ENCODE peak calls at places on chromosomes 11 and 22, in eight cellular contexts. U, S, O, B, P, R, G and A are unnamed samples.
A peak's percentile ranks its signal among the peaks of the same experiment; 100 is the strongest.

GRCh38 chr11:93984205-93984586 is 37.0 kb upstream of the HEPHL1 start:
- DNase-seq in O (no peak), S (no peak), P (no peak), R (no peak), B (no peak), U (no peak), G (no peak), A (no peak)

GRCh38 chr11:128343870-128344269 is 243.5 kb downstream of the ETS1 start:
- DNase-seq in R (no peak), G (no peak), S (no peak), U (no peak), O (no peak), B (no peak), P (no peak), A (no peak)

GRCh38 chr22:45296628-45297297 is 12.0 kb downstream of the UPK3A start:
- DNase-seq in O (no peak), G (no peak), U (no peak), R (no peak), P (no peak), S (no peak), B (peak; percentile 35), A (no peak)

GRCh38 chr22:19121631-19122142 is 525 bp downstream of the DGCR2 start:
- DNase-seq in U (peak; percentile 44), B (peak; percentile 52), R (peak; percentile 32), G (peak; percentile 84), O (peak; percentile 77), S (no peak), P (peak; percentile 48), A (peak; percentile 66)

GRCh38 chr22:22123118-22123959 is 121.2 kb upstream of the VPREB1 start:
- DNase-seq in U (no peak), R (no peak), G (no peak), B (no peak), S (no peak), O (no peak), P (no peak), A (no peak)

GRCh38 chr11:128555606-128556005 is 31.8 kb downstream of the ETS1 start:
- DNase-seq in S (no peak), O (no peak), P (no peak), G (no peak), U (no peak), R (no peak), B (no peak), A (no peak)

GRCh38 chr22:49929553-49929979 is 11.1 kb downstream of the CRELD2 start:
- DNase-seq in P (peak; percentile 71), O (peak; percentile 82), R (no peak), S (no peak), G (peak; percentile 86), U (peak; percentile 95), B (peak; percentile 89), A (peak; percentile 60)

GRCh38 chr22:50304528-50305392 is 2.7 kb downstream of the PLXNB2 start:
- DNase-seq in R (no peak), S (no peak), U (no peak), G (no peak), P (no peak), O (peak; percentile 80), B (no peak), A (no peak)

GRCh38 chr22:24871611-24872205 is 65.7 kb downstream of the SGSM1 start:
- DNase-seq in S (no peak), B (no peak), P (peak; percentile 41), O (no peak), R (no peak), U (no peak), G (no peak), A (no peak)

GRCh38 chr11:120811199-120811598 is 212.7 kb upstream of the TBCEL start:
- DNase-seq in B (no peak), P (no peak), U (no peak), O (no peak), G (no peak), S (no peak), R (no peak), A (no peak)

GRCh38 chr11:2393941-2394817 is 6.4 kb upstream of the TSSC4 start:
- DNase-seq in O (no peak), P (no peak), B (peak; percentile 78), R (no peak), G (no peak), U (peak; percentile 67), S (no peak), A (no peak)
- TF ChIP-seq CTCF in O (no peak), P (peak; percentile 15), B (peak; percentile 62), R (no peak), G (no peak), U (no peak), S (no peak), A (no peak)

DNA sequence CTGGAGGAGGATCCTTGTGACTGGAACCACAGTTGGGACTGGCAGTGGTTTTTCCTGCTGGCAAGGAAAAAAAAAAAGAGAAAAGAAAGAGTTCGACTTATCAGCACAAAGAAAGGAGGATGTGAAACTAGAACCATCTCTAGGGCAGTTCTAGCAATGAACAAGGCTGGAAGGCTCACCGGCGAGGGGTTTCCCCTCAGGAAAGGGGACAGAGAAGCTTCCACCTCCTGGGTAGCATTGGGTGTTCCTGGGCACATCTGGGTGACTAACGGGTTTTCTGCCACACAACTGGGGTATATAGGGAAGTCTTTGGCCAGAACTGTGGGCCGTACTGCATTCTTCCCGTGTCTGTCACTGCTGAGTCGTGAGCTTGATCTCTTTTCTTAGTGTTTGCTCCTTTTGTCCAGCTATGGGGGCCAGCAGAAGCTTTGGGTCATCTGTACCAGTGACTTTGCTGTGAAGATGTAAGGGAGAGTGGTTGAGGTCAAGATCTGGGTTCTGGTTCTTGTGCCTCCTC is 109.4 kb upstream of the OR4B1 start:
- DNase-seq in O (peak; percentile 70), G (no peak), R (no peak), S (no peak), B (peak; percentile 83), U (peak; percentile 63), P (peak; percentile 76), A (no peak)
- TF ChIP-seq CTCF in O (no peak), G (no peak), R (no peak), S (no peak), B (no peak), U (no peak), P (no peak), A (no peak)

DNA sequence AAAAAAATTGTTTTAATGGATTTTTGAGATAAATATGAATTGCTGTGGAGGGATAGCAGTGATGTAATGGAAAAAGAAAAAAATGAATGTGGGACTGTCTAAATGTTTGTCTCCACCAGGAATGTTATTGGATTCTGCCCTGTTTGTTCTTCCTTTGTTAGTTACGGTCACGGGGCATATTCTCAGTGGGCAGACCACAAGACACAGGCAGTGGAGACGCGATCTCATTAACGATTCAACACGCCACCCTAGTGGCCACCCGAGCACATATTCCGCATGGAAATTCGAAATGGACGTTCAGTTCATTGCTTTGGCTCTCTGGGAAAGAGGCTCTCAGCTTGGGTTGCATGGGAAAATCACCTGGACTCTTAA is 151.8 kb upstream of the TTC12 start:
- DNase-seq in G (no peak), P (no peak), R (no peak), B (no peak), O (no peak), S (no peak), U (no peak), A (no peak)
- TF ChIP-seq CTCF in G (peak; percentile 33), P (no peak), R (no peak), B (no peak), O (no peak), S (no peak), U (no peak), A (peak; percentile 36)

GRCh38 chr22:35037089-35037488 is 28.9 kb upstream of the ISX start:
- DNase-seq in B (peak; percentile 7), R (no peak), O (no peak), G (no peak), P (peak; percentile 13), U (no peak), S (no peak), A (no peak)
- TF ChIP-seq CTCF in B (peak; percentile 62), R (no peak), O (no peak), G (no peak), P (peak; percentile 44), U (no peak), S (no peak), A (no peak)

DNA sequence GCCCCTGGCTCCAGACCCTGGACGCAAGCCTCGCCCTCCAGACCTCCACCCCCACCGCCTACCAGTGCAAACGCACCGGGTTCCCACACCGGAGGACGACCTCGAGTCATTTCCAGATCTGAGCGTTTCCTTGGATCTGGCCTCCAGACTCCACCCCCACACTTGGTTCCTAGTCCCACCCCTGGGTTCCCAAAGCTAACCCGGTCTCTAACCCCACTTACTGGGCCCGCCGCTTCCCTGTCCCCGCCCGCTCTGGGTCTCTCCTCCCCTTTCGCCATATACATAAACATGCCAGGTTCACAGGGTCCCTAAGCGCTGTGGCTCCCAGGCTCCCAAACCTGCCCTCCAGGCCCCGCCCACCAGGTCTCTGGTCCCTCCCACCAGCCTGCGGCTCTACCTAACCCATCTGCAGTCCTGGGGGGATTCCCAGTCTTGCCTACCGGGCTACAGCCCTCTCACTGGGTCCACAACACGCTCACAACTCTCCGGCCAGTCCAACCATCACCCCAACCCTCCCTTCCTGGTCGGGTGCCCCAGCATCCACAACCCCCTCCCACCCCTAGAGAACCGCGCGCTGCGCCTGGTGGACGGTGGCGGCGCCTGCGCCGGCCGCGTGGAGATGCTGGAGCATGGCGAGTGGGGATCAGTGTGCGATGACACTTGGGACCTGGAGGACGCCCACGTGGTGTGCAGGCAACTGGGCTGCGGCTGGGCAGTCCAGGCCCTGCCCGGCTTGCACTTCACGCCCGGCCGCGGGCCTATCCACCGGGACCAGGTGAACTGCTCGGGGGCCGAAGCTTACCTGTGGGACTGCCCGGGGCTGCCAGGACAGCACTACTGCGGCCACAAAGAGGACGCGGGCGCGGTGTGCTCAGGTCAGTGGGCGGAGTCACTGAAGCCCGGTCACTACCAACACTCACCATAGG is 36.8 kb downstream of the CD6 start:
- DNase-seq in O (no peak), S (no peak), R (no peak), P (no peak), B (no peak), U (no peak), G (no peak), A (no peak)
- TF ChIP-seq CTCF in O (no peak), S (no peak), R (no peak), P (no peak), B (no peak), U (no peak), G (no peak), A (no peak)